ENCODE peak calls at places on chromosomes 3 and 15, in ten cellular contexts. B is GM10248, L is endothelial cell, J is astrocyte of the spinal cord, Y is ovary, C is tibial artery, X is psoas muscle, V is bronchial epithelial cell, T is upper lobe of right lung, O is AG04450. R is an unnamed sample.

GRCh38 chr3:38553071-38553470 is 56.9 kb downstream of the EXOG start:
- DNase-seq in B (no peak), L (no peak), J (no peak), Y (no peak), C (no peak), X (no peak), V (no peak), T (no peak), O (no peak), R (no peak)

GRCh38 chr15:61822511-61822910 is 237.7 kb downstream of the VPS13C start:
- DNase-seq in B (no peak), L (no peak), J (no peak), Y (no peak), C (no peak), X (no peak), V (no peak), T (no peak), O (no peak), R (no peak)

GRCh38 chr15:101193063-101193712 is 58.7 kb downstream of the CHSY1 start:
- DNase-seq in B (no peak), L (no peak), J (no peak), Y (peak; percentile 46), C (no peak), X (peak; percentile 75), V (no peak), T (no peak), O (no peak), R (no peak)

GRCh38 chr3:56851966-56852884 is 50.5 kb upstream of the ARHGEF3 start:
- DNase-seq in B (no peak), L (no peak), J (no peak), Y (no peak), C (no peak), X (no peak), V (peak; percentile 91), T (no peak), O (no peak), R (no peak)

GRCh38 chr3:127431066-127431465 is 143.2 kb upstream of the PRR20G start:
- DNase-seq in B (no peak), L (no peak), J (no peak), Y (no peak), C (peak; percentile 27), X (no peak), V (no peak), T (peak; percentile 2), O (no peak), R (no peak)

GRCh38 chr3:141412087-141412935 is 44.0 kb downstream of the ZBTB38 start:
- DNase-seq in B (peak; percentile 39), L (no peak), J (peak; percentile 84), Y (peak; percentile 67), C (peak; percentile 83), X (no peak), V (peak; percentile 83), T (no peak), O (peak; percentile 76), R (peak; percentile 65)

GRCh38 chr3:14273886-14274517 is 95.4 kb downstream of the LSM3 start:
- DNase-seq in B (no peak), L (no peak), J (no peak), Y (no peak), C (no peak), X (no peak), V (peak; percentile 75), T (no peak), O (no peak), R (no peak)

GRCh38 chr3:170762081-170762480 is 107.9 kb downstream of the RPL22L1 start:
- DNase-seq in B (no peak), L (no peak), J (no peak), Y (no peak), C (no peak), X (no peak), V (no peak), T (no peak), O (no peak), R (no peak)

GRCh38 chr3:184339016-184339415 is 1.6 kb downstream of the FAM131A start:
- DNase-seq in B (no peak), L (no peak), J (no peak), Y (no peak), C (no peak), X (no peak), V (peak; percentile 37), T (no peak), O (no peak), R (no peak)
- TF ChIP-seq CTCF in B (no peak), L (no peak), J (no peak), Y (no peak), C (no peak), X (no peak), V (no peak), T (no peak), O (no peak), R (no peak)

GRCh38 chr15:49045691-49046112 is 544 bp downstream of the SECISBP2L start:
- DNase-seq in B (peak; percentile 54), L (peak; percentile 45), J (peak; percentile 51), Y (no peak), C (no peak), X (no peak), V (peak; percentile 34), T (no peak), O (no peak), R (peak; percentile 58)

GRCh38 chr15:49047456-49047855 is 1.2 kb upstream of the SECISBP2L start:
- DNase-seq in B (no peak), L (no peak), J (no peak), Y (no peak), C (no peak), X (no peak), V (no peak), T (no peak), O (no peak), R (no peak)

GRCh38 chr15:49044761-49045571 is 1.3 kb downstream of the SECISBP2L start:
- DNase-seq in B (no peak), L (no peak), J (peak; percentile 32), Y (no peak), C (no peak), X (no peak), V (peak; percentile 19), T (no peak), O (no peak), R (peak; percentile 12)

GRCh38 chr15:49044002-49044401 is 2.2 kb downstream of the SECISBP2L start:
- DNase-seq in B (no peak), L (no peak), J (no peak), Y (no peak), C (no peak), X (no peak), V (no peak), T (no peak), O (no peak), R (no peak)

GRCh38 chr15:49046113-49046883 is at the start of gene SECISBP2L:
- DNase-seq in B (peak; percentile 94), L (peak; percentile 94), J (peak; percentile 95), Y (peak; percentile 88), C (peak; percentile 97), X (peak; percentile 92), V (peak; percentile 87), T (peak; percentile 97), O (peak; percentile 77), R (peak; percentile 94)
- TF ChIP-seq CTCF in B (peak; percentile 74), L (no peak), J (peak; percentile 34), Y (no peak), C (no peak), X (no peak), V (peak; percentile 54), T (peak; percentile 45), O (no peak), R (peak; percentile 48)

GRCh38 chr15:35914573-35914972 is 368.6 kb upstream of the DPH6 start:
- DNase-seq in B (no peak), L (no peak), J (no peak), Y (no peak), C (no peak), X (no peak), V (no peak), T (no peak), O (no peak), R (no peak)

GRCh38 chr15:35911052-35911780 is 365.3 kb upstream of the DPH6 start:
- DNase-seq in B (no peak), L (no peak), J (no peak), Y (no peak), C (no peak), X (no peak), V (no peak), T (no peak), O (no peak), R (no peak)

GRCh38 chr15:35909414-35909813 is 363.4 kb upstream of the DPH6 start:
- DNase-seq in B (no peak), L (no peak), J (no peak), Y (no peak), C (no peak), X (no peak), V (peak; percentile 31), T (no peak), O (no peak), R (no peak)

GRCh38 chr15:35910227-35910626 is 364.3 kb upstream of the DPH6 start:
- DNase-seq in B (no peak), L (no peak), J (no peak), Y (no peak), C (no peak), X (no peak), V (no peak), T (no peak), O (no peak), R (no peak)

GRCh38 chr15:35912196-35912595 is 366.2 kb upstream of the DPH6 start:
- DNase-seq in B (no peak), L (no peak), J (peak; percentile 2), Y (no peak), C (no peak), X (no peak), V (peak; percentile 35), T (no peak), O (no peak), R (no peak)
- TF ChIP-seq CTCF in B (no peak), L (no peak), J (peak; percentile 25), Y (no peak), C (peak; percentile 9), X (peak; percentile 7), V (peak; percentile 33), T (no peak), O (peak; percentile 12), R (no peak)

DNA sequence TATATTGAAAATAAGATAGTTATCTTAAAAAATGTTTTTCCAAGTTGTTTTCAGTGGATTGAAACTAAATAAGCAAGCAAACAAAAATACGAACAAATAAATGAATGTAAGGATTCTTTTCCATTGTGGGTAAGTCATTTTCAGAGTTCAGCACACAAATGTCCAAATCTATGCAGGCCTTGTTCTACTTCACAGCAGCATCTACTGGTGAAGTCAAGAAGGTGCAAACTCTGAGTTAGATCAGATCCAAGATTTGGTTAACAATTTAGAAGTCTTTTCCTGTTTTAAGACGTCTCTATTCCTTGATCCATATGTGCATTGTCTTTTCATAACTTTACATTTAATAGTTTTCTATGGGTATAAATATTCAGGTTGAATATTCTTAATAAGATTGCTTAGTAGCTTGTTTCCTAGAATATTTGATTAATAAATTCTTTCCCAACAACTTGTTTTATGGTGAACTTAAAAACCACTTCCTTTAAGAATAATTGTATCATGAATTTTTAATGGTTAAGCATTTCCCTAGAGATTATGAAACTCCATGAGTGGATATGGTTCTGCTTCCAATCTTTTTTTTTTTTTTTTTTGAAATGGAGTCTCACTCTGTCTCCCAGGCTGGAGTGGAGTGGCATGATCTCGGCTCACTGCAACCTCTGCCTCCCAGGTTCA is 10.5 kb downstream of the PTX3 start:
- DNase-seq in B (no peak), L (no peak), J (peak; percentile 64), Y (no peak), C (no peak), X (no peak), V (peak; percentile 32), T (no peak), O (no peak), R (no peak)
- TF ChIP-seq CTCF in B (no peak), L (no peak), J (peak; percentile 87), Y (no peak), C (peak; percentile 43), X (peak; percentile 31), V (peak; percentile 52), T (peak; percentile 50), O (peak; percentile 83), R (no peak)